ENCODE peak calls at places on chromosomes 4 and X, in seven cellular contexts. B is psoas muscle, G is SK-N-SH, O is ascending aorta, H is gastrocnemius medialis, J is fibroblast of lung, U is H9. P is an unnamed sample.

GRCh38 chr4:18020671-18021469 is 685 bp downstream of the LCORL start:
- DNase-seq in H (peak; percentile 40), O (peak; percentile 84), B (peak; percentile 71), G (peak; percentile 82), U (peak; percentile 74), J (peak; percentile 88), P (peak; percentile 81)

GRCh38 chrX:19791562-19791961 is 95.8 kb downstream of the SH3KBP1 start:
- DNase-seq in O (no peak), J (peak; percentile 45), G (no peak), H (no peak), B (no peak), U (no peak), P (no peak)

GRCh38 chr4:123443401-123444297 is 47.1 kb downstream of the SPRY1 start:
- DNase-seq in U (no peak), J (peak; percentile 13), B (no peak), G (peak; percentile 20), O (no peak), H (no peak), P (no peak)

GRCh38 chrX:37509349-37509748 is 62.1 kb upstream of the LANCL3 start:
- DNase-seq in U (no peak), H (no peak), G (no peak), B (no peak), J (no peak), O (no peak), P (no peak)

GRCh38 chrX:5646818-5647217 is 581.8 kb downstream of the NLGN4X start:
- DNase-seq in H (no peak), J (no peak), O (no peak), B (no peak), U (no peak), G (no peak), P (no peak)

GRCh38 chr4:124111922-124112321 is 600.6 kb downstream of the ANKRD50 start:
- DNase-seq in G (peak; percentile 53), J (peak; percentile 80), B (no peak), H (no peak), U (peak; percentile 34), O (no peak), P (no peak)

GRCh38 chr4:85610450-85610849 is 135.5 kb downstream of the ARHGAP24 start:
- DNase-seq in B (no peak), O (no peak), G (no peak), J (no peak), H (no peak), U (no peak), P (no peak)

GRCh38 chr4:163587867-163588266 is 93.4 kb downstream of the TMA16 start:
- DNase-seq in H (no peak), J (peak; percentile 6), O (no peak), U (no peak), B (no peak), G (peak; percentile 16), P (no peak)

GRCh38 chrX:57121162-57121741 is at the start of gene SPIN2B:
- DNase-seq in G (peak; percentile 87), B (peak; percentile 80), O (peak; percentile 90), J (peak; percentile 84), H (peak; percentile 54), U (peak; percentile 95), P (peak; percentile 79)

GRCh38 chrX:86039625-86040568 is 7.5 kb downstream of the CHM start:
- DNase-seq in J (no peak), B (no peak), O (no peak), H (no peak), G (no peak), U (no peak), P (no peak)

GRCh38 chrX:121902463-121902862 is 855.1 kb downstream of the GLUD2 start:
- DNase-seq in H (no peak), O (no peak), B (no peak), J (peak; percentile 3), G (no peak), U (no peak), P (no peak)

GRCh38 chr4:22190855-22191254 is 242.3 kb upstream of the KCNIP4 start:
- DNase-seq in O (no peak), U (no peak), G (no peak), H (no peak), B (no peak), J (peak; percentile 94), P (no peak)

GRCh38 chrX:110280954-110281353 is 36.9 kb downstream of the AMMECR1 start:
- DNase-seq in B (no peak), O (no peak), H (no peak), U (no peak), G (no peak), J (peak; percentile 65), P (no peak)

GRCh38 chrX:43677993-43678392 is 21.9 kb downstream of the MAOA start:
- DNase-seq in B (no peak), J (no peak), O (no peak), G (no peak), U (no peak), H (no peak), P (no peak)
- H3K27ac ChIP-seq in B (no peak overlapping the region), J (no peak overlapping the region), O (no peak overlapping the region), G (no peak overlapping the region), U (no peak overlapping the region), H (no peak overlapping the region), P (no peak overlapping the region)

GRCh38 chr4:2673157-2673556 is 83.0 kb downstream of the TNIP2 start:
- DNase-seq in O (no peak), H (no peak), U (no peak), B (no peak), G (no peak), J (no peak), P (no peak)
- TF ChIP-seq CTCF in O (no peak), H (no peak), U (peak; percentile 62), B (no peak), G (peak; percentile 53), J (peak; percentile 40), P (no peak)

GRCh38 chr4:75948822-75949444 is 8.1 kb upstream of the NAAA start:
- DNase-seq in B (no peak), U (no peak), J (no peak), H (no peak), G (no peak), O (no peak), P (no peak)
- H3K27ac ChIP-seq in B (no peak overlapping the region), U (no peak overlapping the region), J (no peak overlapping the region), H (no peak overlapping the region), G (no peak overlapping the region), O (no peak overlapping the region), P (no peak overlapping the region)

GRCh38 chrX:132740316-132741123 is 217.9 kb downstream of the HS6ST2 start:
- DNase-seq in B (no peak), U (no peak), G (peak; percentile 25), O (no peak), J (no peak), H (no peak), P (no peak)
- TF ChIP-seq CTCF in B (peak; percentile 66), U (peak; percentile 96), G (peak; percentile 67), O (no peak), J (peak; percentile 25), H (peak; percentile 61), P (no peak)